ENCODE peak calls at places on chromosome 3, in five cellular contexts. J is PC-3, V is HepG2, Y is hepatocyte, F is keratinocyte. Z is an unnamed sample.

GRCh38 chr3:35739181-35739809 is 100.0 kb downstream of the ARPP21 start:
- DNase-seq in J (no peak), V (no peak), Y (no peak), F (no peak), Z (no peak)

GRCh38 chr3:141303481-141304223 is 64.7 kb upstream of the ZBTB38 start:
- DNase-seq in J (peak), V (peak), Y (peak), F (peak), Z (peak)

GRCh38 chr3:56591256-56591655 is 34.3 kb downstream of the CCDC66 start:
- DNase-seq in J (no peak), V (no peak), Y (no peak), F (no peak), Z (no peak)

GRCh38 chr3:139975592-139976360 is 40.8 kb downstream of the CLSTN2 start:
- DNase-seq in J (no peak), V (no peak), Y (no peak), F (no peak), Z (no peak)

GRCh38 chr3:5016218-5017161 is 37.3 kb downstream of the BHLHE40 start:
- DNase-seq in J (peak), V (peak), Y (peak), F (no peak), Z (no peak)

GRCh38 chr3:46667061-46667621 is 26.3 kb downstream of the ALS2CL start:
- DNase-seq in J (no peak), V (no peak), Y (no peak), F (no peak), Z (no peak)

GRCh38 chr3:122416966-122417365 is 1.1 kb upstream of the WDR5B start:
- DNase-seq in J (no peak), V (no peak), Y (no peak), F (no peak), Z (no peak)

GRCh38 chr3:55782351-55782750 is 295.2 kb upstream of the WNT5A start:
- DNase-seq in J (no peak), V (no peak), Y (no peak), F (no peak), Z (no peak)

GRCh38 chr3:129228891-129229585 is 20.4 kb upstream of the COPG1 start:
- DNase-seq in J (peak), V (peak), Y (no peak), F (peak), Z (no peak)

GRCh38 chr3:3605181-3605580 is 194.1 kb upstream of the LRRN1 start:
- DNase-seq in J (no peak), V (no peak), Y (no peak), F (no peak), Z (no peak)

GRCh38 chr3:123448503-123449091 is at the start of gene ADCY5:
- DNase-seq in J (no peak), V (no peak), Y (peak), F (no peak), Z (no peak)

GRCh38 chr3:42698911-42699230 is 3.7 kb downstream of the HHATL start:
- DNase-seq in J (no peak), V (no peak), Y (no peak), F (no peak), Z (peak)

GRCh38 chr3:14336414-14337285 is 65.8 kb upstream of the SLC6A6 start:
- DNase-seq in J (peak), V (peak), Y (peak), F (no peak), Z (no peak)

GRCh38 chr3:160956785-160957184 is 148.4 kb downstream of the B3GALNT1 start:
- DNase-seq in J (peak), V (peak), Y (no peak), F (no peak), Z (peak)

GRCh38 chr3:34377961-34378360 is 579.5 kb downstream of the PDCD6IP start:
- DNase-seq in J (no peak), V (no peak), Y (no peak), F (no peak), Z (no peak)

GRCh38 chr3:188729422-188729821 is 442.3 kb upstream of the TPRG1 start:
- DNase-seq in J (no peak), V (no peak), Y (no peak), F (no peak), Z (peak)

DNA sequence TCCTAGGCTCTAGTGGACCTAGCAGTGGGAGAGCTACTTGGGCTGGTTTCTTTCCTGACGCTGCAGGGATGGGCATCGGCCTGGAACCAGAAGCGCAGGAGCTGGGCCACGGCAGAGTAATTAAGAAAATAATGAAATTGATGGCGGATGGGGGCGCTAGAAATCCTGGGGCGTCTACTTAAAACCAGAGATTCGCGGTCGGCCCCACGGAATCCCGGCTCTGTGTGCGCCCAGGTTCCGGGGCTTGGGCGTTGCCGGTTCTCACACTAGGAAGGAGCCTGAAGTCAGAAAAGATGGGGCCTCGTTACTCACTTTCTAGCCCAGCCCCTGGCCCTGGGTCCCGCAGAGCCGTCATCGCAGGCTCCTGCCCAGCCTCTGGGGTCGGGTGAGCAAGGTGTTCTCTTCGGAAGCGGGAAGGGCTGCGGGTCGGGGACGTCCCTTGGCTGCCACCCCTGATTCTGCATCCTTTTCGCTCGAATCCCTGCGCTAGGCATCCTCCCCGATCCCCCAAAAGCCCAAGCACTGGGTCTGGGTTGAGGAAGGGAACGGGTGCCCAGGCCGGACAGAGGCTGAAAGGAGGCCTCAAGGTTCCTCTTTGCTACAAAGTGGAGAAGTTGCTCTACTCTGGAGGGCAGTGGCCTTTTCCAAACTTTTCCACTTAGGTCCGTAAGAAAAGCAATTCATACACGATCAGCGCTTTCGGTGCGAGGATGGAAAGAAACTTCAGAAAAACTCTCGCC is 6.1 kb downstream of the SOX14 start:
- DNase-seq in J (no peak), V (no peak), Y (no peak), F (no peak), Z (no peak)
- TF ChIP-seq EZH2 in J (no peak), V (no peak), Y (no peak), F (peak), Z (no peak)

GRCh38 chr3:138940446-138940845 is 6.5 kb downstream of the FOXL2 start:
- DNase-seq in J (no peak), V (no peak), Y (no peak), F (no peak), Z (no peak)

GRCh38 chr3:138941259-138941885 is 5.6 kb downstream of the FOXL2 start:
- DNase-seq in J (peak), V (peak), Y (peak), F (no peak), Z (peak)

GRCh38 chr3:138938056-138938876 is 8.7 kb downstream of the FOXL2 start:
- DNase-seq in J (no peak), V (no peak), Y (no peak), F (no peak), Z (no peak)

GRCh38 chr3:138938877-138939562 is 7.9 kb downstream of the FOXL2 start:
- DNase-seq in J (no peak), V (no peak), Y (no peak), F (no peak), Z (no peak)

DNA sequence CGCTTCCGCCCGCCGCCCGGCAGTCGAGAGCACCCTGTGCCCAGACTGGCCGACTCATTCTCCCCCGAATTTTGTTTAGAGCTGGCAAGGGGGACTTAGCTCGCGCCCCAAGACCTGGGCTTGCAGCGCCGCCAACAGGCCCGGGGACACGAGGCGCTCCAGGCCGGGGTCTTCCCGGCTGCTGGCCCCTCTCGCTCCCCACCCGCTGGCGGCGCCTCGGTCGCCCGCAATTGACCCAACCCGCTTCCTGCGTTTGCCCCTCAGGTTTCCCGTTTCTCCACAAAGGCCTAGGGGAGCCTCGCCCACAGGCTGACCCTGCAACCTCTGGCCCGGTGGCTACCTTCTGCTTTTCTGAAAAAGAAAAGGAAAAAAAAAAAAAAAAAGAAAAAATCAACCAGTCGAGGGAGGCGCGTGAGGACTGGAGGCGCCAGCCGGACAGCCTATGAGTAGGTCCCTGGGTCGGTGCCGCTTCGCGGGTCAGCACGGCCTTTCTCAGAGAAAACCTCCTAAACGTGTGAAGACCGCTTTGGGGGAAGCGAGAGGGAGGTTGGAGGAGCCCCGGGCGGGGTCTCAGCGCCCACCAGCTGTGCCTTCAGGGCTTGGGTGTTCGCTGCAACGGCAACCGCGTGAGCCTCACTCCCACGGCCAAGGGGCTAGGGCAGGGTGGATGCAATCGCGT is 7.2 kb downstream of the FOXL2 start:
- DNase-seq in J (no peak), V (no peak), Y (no peak), F (no peak), Z (no peak)
- H2AFZ ChIP-seq in J (no peak), V (no peak), Y (no peak), F (no peak), Z (no peak)

GRCh38 chr3:151925876-151926275 is 52.4 kb downstream of the SUCNR1 start:
- DNase-seq in J (peak), V (no peak), Y (no peak), F (no peak), Z (no peak)

GRCh38 chr3:151923901-151924300 is 50.5 kb downstream of the SUCNR1 start:
- DNase-seq in J (peak), V (no peak), Y (no peak), F (no peak), Z (no peak)

GRCh38 chr3:151925419-151925818 is 52.0 kb downstream of the SUCNR1 start:
- DNase-seq in J (peak), V (no peak), Y (no peak), F (no peak), Z (no peak)

GRCh38 chr3:151924753-151925152 is 51.3 kb downstream of the SUCNR1 start:
- DNase-seq in J (no peak), V (no peak), Y (no peak), F (no peak), Z (no peak)

GRCh38 chr3:151926956-151927355 is 53.5 kb downstream of the SUCNR1 start:
- DNase-seq in J (peak), V (no peak), Y (no peak), F (no peak), Z (no peak)
- H3K27ac ChIP-seq in J (peak), V (no peak), Y (no peak), F (peak), Z (no peak)

GRCh38 chr3:22371592-22372291 is 620.7 kb upstream of the ZNF385D start:
- DNase-seq in J (no peak), V (no peak), Y (peak), F (no peak), Z (no peak)
- TF ChIP-seq EZH2 in J (no peak), V (no peak), Y (no peak), F (no peak), Z (no peak)

GRCh38 chr3:66465034-66465433 is 35.8 kb downstream of the LRIG1 start:
- DNase-seq in J (no peak), V (no peak), Y (no peak), F (no peak), Z (no peak)

GRCh38 chr3:66464512-66464894 is 36.3 kb downstream of the LRIG1 start:
- DNase-seq in J (no peak), V (no peak), Y (no peak), F (no peak), Z (no peak)

GRCh38 chr3:66465587-66465986 is 35.2 kb downstream of the LRIG1 start:
- DNase-seq in J (no peak), V (no peak), Y (no peak), F (no peak), Z (no peak)

GRCh38 chr3:66463054-66463631 is 37.7 kb downstream of the LRIG1 start:
- DNase-seq in J (peak), V (peak), Y (no peak), F (no peak), Z (no peak)

DNA sequence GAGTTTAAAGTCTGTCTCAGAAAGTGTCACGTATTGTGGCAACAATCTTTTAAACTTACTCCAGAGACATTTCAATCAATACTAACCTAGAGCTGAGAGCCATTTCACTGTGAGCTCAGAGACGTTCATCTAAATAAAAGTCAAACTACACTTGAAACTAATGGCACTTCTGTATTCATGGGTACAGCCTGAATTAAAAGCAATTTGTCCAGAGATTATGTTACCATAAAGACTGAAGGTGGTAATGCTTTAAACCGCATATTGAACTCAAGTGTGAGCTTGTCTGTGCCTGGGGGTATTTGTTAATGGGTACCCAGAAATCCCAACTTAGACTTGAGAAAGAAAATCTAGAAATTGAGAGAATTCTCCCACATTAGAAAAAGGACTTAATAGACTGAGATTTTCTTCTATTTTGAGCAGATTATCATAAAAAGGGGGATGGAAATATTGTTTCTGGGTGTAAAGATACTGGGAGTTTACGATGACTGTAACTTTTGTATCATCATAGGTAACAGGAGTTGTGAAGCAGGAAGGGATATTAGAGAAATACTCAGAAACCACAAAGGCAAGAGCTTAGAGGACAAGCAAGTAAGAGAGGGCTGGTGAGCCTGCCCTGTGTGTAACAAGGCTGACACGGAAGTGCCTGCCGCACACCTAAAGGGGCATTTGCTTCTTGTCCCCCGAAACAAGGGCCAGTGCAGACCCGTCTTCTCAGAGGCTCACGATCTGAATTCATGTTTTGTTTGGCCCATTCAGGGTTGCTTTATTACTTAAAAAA is 36.9 kb downstream of the LRIG1 start:
- DNase-seq in J (no peak), V (no peak), Y (no peak), F (no peak), Z (no peak)
- H2AFZ ChIP-seq in J (no peak), V (no peak), Y (no peak), F (peak), Z (no peak)